ENCODE peak calls at places on chromosomes 16 and 17, in ten cellular contexts. O, S, A, E, P, B, V, C, H and N are unnamed samples. For H3K4me1, the result is how much of the 10 kb centered on the place peaks cover.

GRCh38 chr16:11461595-11461990 is 116.3 kb downstream of the RMI2 start:
- DNase-seq in S (no peak), V (no peak), A (no peak), C (no peak), H (no peak), B (no peak), O (no peak), E (no peak), P (no peak), N (no peak)

GRCh38 chr17:81329927-81330883 is 35.1 kb upstream of the SLC38A10 start:
- DNase-seq in H (peak), A (no peak), P (no peak), V (no peak), E (no peak), C (peak), O (no peak), S (peak), B (no peak), N (no peak)

GRCh38 chr17:9648521-9649110 is 3.3 kb downstream of the USP43 start:
- DNase-seq in H (no peak), V (no peak), P (no peak), S (peak), A (no peak), O (peak), C (no peak), E (no peak), B (peak), N (no peak)

GRCh38 chr17:77541995-77542394 is 401.2 kb downstream of the SEC14L1 start:
- DNase-seq in H (peak), A (no peak), V (no peak), C (no peak), B (no peak), P (no peak), S (peak), E (no peak), O (no peak), N (no peak)

GRCh38 chr16:84434800-84435199 is 66.5 kb downstream of the ATP2C2 start:
- DNase-seq in O (no peak), V (no peak), H (peak), A (no peak), P (no peak), E (no peak), C (peak), S (no peak), B (no peak), N (no peak)

GRCh38 chr16:75764154-75764768 is 38.0 kb upstream of the CPHXL start:
- DNase-seq in H (peak), B (no peak), S (peak), P (no peak), E (peak), V (no peak), A (peak), O (peak), C (peak), N (no peak)

GRCh38 chr17:41910701-41911391 is 7.9 kb downstream of the ACLY start:
- DNase-seq in A (no peak), O (no peak), S (no peak), H (no peak), C (no peak), E (no peak), V (no peak), B (no peak), P (no peak), N (no peak)

GRCh38 chr17:57097832-57098421 is 12.9 kb downstream of the AKAP1 start:
- DNase-seq in C (no peak), E (no peak), S (no peak), P (no peak), O (peak), B (no peak), V (no peak), H (no peak), A (no peak), N (no peak)

GRCh38 chr16:53099318-53100130 is 44.7 kb downstream of the CHD9 start:
- DNase-seq in A (peak), S (peak), V (peak), P (peak), H (peak), E (peak), O (peak), B (peak), C (peak), N (peak)

GRCh38 chr17:2084766-2085647 is 30.1 kb downstream of the HIC1 start:
- DNase-seq in V (peak), B (no peak), E (no peak), A (no peak), S (no peak), C (peak), H (peak), O (no peak), P (no peak), N (no peak)

GRCh38 chr16:27096375-27096774 is 29.6 kb downstream of the C16orf82 start:
- DNase-seq in S (no peak), O (no peak), C (no peak), H (no peak), E (no peak), A (no peak), P (no peak), B (peak), V (no peak), N (no peak)

GRCh38 chr17:28498652-28499365 is 7.3 kb upstream of the FOXN1 start:
- DNase-seq in A (no peak), V (no peak), C (no peak), P (no peak), B (no peak), O (no peak), H (no peak), E (no peak), S (no peak), N (no peak)

GRCh38 chr16:52597772-52598483 is 51.0 kb upstream of the TOX3 start:
- DNase-seq in E (no peak), P (no peak), B (no peak), V (no peak), O (peak), S (peak), C (no peak), A (no peak), H (no peak), N (no peak)

GRCh38 chr17:62085511-62086408 is 20.7 kb upstream of the MED13 start:
- DNase-seq in O (no peak), B (no peak), P (no peak), V (no peak), H (peak), A (no peak), E (no peak), C (peak), S (no peak), N (no peak)

GRCh38 chr17:28907052-28907438 is 4.2 kb upstream of the DHRS13 start:
- DNase-seq in S (no peak), O (no peak), V (no peak), A (no peak), H (no peak), C (no peak), P (no peak), B (no peak), E (no peak), N (no peak)

GRCh38 chr17:70644093-70644492 is 474.8 kb downstream of the KCNJ2 start:
- DNase-seq in C (no peak), V (no peak), E (no peak), O (no peak), S (no peak), B (no peak), A (no peak), P (no peak), H (no peak), N (no peak)

GRCh38 chr17:57099165-57099564 is 14.1 kb downstream of the AKAP1 start:
- DNase-seq in A (no peak), C (peak), O (no peak), P (no peak), S (no peak), H (no peak), B (no peak), V (no peak), E (no peak), N (no peak)

GRCh38 chr17:70171159-70171558 is 1.8 kb downstream of the KCNJ2 start:
- DNase-seq in S (no peak), H (no peak), A (no peak), P (no peak), E (no peak), V (no peak), C (no peak), B (no peak), O (no peak), N (no peak)

GRCh38 chr16:9647981-9648701 is 534.1 kb downstream of the GRIN2A start:
- DNase-seq in H (peak), S (peak), O (peak), V (no peak), B (no peak), A (no peak), E (no peak), P (no peak), C (peak), N (no peak)

GRCh38 chr17:78745407-78746088 is 36.5 kb downstream of the CYTH1 start:
- DNase-seq in H (peak), S (peak), O (peak), A (no peak), E (no peak), B (no peak), P (no peak), C (peak), V (no peak), N (no peak)
- H3K4me1 ChIP-seq in H (under half), S (under half), O (under half), A (under half), E (under half), B (half or more), P (half or more), C (under half), V (half or more), N (under half)

GRCh38 chr17:35082073-35082657 is 18.7 kb upstream of the RFFL start:
- DNase-seq in O (peak), E (peak), C (peak), S (no peak), V (no peak), A (no peak), P (no peak), H (no peak), B (no peak), N (no peak)
- H3K4me1 ChIP-seq in O (half or more), E (half or more), C (under half), S (under half), V (under half), A (under half), P (half or more), H (under half), B (under half), N (under half)

GRCh38 chr17:17256316-17256715 is 19.3 kb upstream of the FLCN start:
- DNase-seq in O (no peak), E (no peak), A (no peak), P (no peak), H (no peak), V (no peak), C (no peak), B (no peak), S (no peak), N (no peak)
- H3K4me1 ChIP-seq in O (under half), E (under half), A (under half), P (under half), H (under half), V (under half), C (under half), B (under half), S (under half), N (under half)

DNA sequence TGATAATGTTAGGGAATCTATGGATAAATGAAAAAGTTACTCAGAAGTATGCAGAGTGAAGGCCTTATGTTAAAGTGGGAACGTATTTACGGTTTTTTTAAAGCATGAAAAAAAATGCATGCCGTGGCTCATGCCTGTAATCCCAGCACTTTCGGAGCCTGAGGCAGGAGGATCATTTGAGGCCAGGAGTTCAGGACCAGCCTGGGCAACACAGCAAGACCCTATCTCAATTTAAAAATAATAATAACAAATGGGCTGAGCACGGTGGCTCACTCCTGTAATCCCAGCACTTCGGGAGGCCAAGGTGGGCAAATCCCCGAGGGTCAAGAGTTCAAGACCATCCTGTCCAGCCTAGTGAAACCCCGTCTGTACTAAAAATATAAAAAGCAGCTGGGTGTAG is 6.0 kb downstream of the POLR2A start:
- DNase-seq in A (no peak), E (no peak), P (no peak), V (no peak), O (no peak), B (no peak), C (no peak), S (no peak), H (no peak), N (no peak)
- H3K4me1 ChIP-seq in A (under half), E (under half), P (half or more), V (under half), O (under half), B (under half), C (under half), S (under half), H (under half), N (under half)

GRCh38 chr16:71853413-71853812 is 7.6 kb downstream of the ATXN1L start:
- DNase-seq in V (no peak), P (no peak), H (no peak), C (peak), B (no peak), S (no peak), O (no peak), E (no peak), A (no peak), N (no peak)

GRCh38 chr16:71852146-71852545 is 6.4 kb downstream of the ATXN1L start:
- DNase-seq in H (no peak), A (no peak), P (no peak), C (no peak), V (no peak), B (no peak), E (no peak), O (no peak), S (no peak), N (no peak)

GRCh38 chr16:71852561-71852960 is 6.8 kb downstream of the ATXN1L start:
- DNase-seq in H (no peak), C (no peak), P (no peak), S (no peak), E (no peak), O (no peak), V (no peak), B (no peak), A (no peak), N (no peak)

GRCh38 chr16:71855937-71856662 is 10.3 kb downstream of the ATXN1L start:
- DNase-seq in P (no peak), A (no peak), E (no peak), H (no peak), B (no peak), O (no peak), V (no peak), C (no peak), S (no peak), N (no peak)

GRCh38 chr16:71854369-71854948 is 8.7 kb downstream of the ATXN1L start:
- DNase-seq in C (no peak), P (no peak), O (no peak), A (no peak), B (no peak), E (no peak), S (no peak), H (no peak), V (no peak), N (no peak)
- H3K4me1 ChIP-seq in C (under half), P (under half), O (under half), A (under half), B (under half), E (under half), S (under half), H (under half), V (under half), N (under half)

DNA sequence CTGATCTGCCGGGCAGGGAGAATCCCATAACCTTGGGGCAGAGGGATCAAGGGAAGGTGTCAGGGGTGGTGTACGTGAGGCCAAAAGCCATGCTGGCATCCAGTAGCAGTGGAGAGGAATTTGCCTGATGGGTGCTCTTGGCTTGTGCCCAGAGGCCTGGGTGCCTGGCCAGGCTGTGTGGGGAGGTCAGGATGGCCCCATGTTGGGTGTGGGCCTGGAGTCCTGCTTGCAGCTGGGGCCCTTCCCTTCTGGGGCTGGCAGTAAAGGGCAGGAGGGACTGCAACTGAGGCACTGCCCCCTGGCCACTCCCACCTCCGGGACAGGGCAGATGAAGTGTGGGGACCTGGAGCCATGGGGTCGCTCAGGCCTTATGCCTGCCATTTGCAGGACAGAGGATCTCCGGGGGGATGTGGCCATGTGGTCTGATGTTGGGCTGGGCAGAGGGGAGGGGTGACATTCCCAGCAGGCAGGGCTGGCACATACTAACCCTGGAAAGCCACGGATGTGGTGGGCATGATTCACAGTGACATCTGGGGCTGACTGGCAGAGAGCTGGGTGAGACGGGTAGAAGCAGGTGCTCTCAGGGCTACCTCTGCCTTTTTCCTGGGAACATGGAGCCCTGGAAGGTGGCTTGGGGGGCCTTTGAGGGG is 3.5 kb downstream of the FMNL1 start:
- DNase-seq in S (no peak), V (no peak), E (no peak), P (no peak), A (no peak), O (no peak), B (no peak), H (no peak), C (no peak), N (no peak)
- H3K4me1 ChIP-seq in S (under half), V (under half), E (half or more), P (half or more), A (under half), O (under half), B (half or more), H (under half), C (under half), N (under half)

GRCh38 chr16:50679266-50679665 is 1.8 kb downstream of the SNX20 start:
- DNase-seq in V (no peak), C (no peak), E (no peak), O (no peak), P (no peak), A (no peak), B (no peak), H (no peak), S (no peak), N (no peak)

GRCh38 chr16:50680556-50680893 is 587 bp downstream of the SNX20 start:
- DNase-seq in C (no peak), A (no peak), V (no peak), P (no peak), B (no peak), E (no peak), O (no peak), H (no peak), S (no peak), N (no peak)

GRCh38 chr16:50679676-50680555 is 1.2 kb downstream of the SNX20 start:
- DNase-seq in H (no peak), B (no peak), C (no peak), V (no peak), S (no peak), A (no peak), P (no peak), O (no peak), E (no peak), N (no peak)

GRCh38 chr16:50683689-50684374 is 2.7 kb upstream of the SNX20 start:
- DNase-seq in S (no peak), B (no peak), H (no peak), E (no peak), O (no peak), P (peak), C (peak), A (no peak), V (no peak), N (no peak)

DNA sequence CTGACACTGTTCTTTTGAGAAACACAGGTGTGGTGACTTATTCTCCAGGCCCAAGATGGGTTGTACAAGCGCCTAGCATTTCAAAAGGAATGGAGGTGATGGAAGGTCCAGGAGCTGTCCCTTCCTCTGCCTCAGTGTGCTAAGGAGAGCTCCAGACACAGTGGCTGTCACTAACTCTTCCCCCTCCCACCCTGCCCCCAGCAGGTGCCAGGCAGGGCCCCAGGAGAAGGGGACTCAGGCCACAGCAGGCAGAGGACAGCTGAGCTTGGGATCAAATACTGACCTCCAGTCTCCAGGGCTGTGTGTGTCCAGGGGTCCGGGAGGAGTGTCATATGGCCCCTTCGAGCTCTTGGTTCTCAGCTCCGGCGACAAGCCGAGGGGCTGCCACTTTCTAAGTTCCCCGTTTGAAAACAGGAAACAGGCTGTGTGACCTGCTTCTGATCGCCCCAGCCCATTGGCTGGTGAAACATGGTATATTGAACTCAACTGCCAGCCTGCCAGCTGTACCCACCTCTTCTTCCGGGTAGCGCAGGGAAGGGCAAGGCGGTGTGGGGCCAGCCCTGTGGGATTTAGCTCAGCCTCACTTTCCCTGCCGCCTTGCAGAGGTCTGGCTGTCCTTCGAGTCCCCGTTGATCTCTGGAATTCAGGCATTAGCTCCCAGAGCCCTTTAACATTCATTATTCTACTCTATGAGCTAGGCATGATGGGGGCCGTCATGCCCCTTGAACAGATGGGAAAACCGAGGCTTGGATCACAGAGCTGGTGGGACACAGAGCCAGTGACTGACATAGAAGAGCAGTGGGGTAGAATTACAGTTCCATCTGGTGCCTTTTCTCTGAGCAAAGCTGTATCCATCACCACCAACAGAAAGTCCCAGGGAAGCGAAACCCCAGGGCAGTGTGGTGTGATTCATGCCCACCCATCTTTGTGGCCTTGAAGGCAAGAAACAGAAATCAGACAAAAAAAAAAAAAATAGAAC is at the start of gene SNX20:
- DNase-seq in P (peak), E (no peak), O (no peak), H (no peak), A (no peak), C (peak), S (no peak), B (no peak), V (no peak), N (no peak)
- H3K4me1 ChIP-seq in P (half or more), E (under half), O (under half), H (under half), A (under half), C (under half), S (under half), B (under half), V (under half), N (under half)

GRCh38 chr17:5668557-5669138 is 84.3 kb upstream of the NLRP1 start:
- DNase-seq in C (no peak), V (no peak), O (no peak), E (no peak), S (no peak), P (no peak), A (no peak), H (no peak), B (no peak), N (no peak)
- H3K4me1 ChIP-seq in C (under half), V (under half), O (under half), E (under half), S (under half), P (under half), A (under half), H (under half), B (under half), N (under half)

GRCh38 chr16:71778780-71779179 is 29.9 kb downstream of the AP1G1 start:
- DNase-seq in P (no peak), H (no peak), A (no peak), C (no peak), E (no peak), S (no peak), O (no peak), V (no peak), B (no peak), N (no peak)

GRCh38 chr16:71777329-71777728 is 31.3 kb downstream of the AP1G1 start:
- DNase-seq in P (no peak), B (no peak), A (no peak), V (no peak), H (no peak), E (no peak), O (no peak), S (no peak), C (no peak), N (no peak)

GRCh38 chr16:71780521-71781089 is 28.0 kb downstream of the AP1G1 start:
- DNase-seq in E (no peak), A (no peak), B (no peak), P (no peak), H (no peak), C (no peak), O (no peak), S (no peak), V (no peak), N (no peak)

GRCh38 chr16:71771571-71771970 is 37.1 kb downstream of the AP1G1 start:
- DNase-seq in E (no peak), S (no peak), O (no peak), H (no peak), P (no peak), A (no peak), C (no peak), B (no peak), V (no peak), N (no peak)

DNA sequence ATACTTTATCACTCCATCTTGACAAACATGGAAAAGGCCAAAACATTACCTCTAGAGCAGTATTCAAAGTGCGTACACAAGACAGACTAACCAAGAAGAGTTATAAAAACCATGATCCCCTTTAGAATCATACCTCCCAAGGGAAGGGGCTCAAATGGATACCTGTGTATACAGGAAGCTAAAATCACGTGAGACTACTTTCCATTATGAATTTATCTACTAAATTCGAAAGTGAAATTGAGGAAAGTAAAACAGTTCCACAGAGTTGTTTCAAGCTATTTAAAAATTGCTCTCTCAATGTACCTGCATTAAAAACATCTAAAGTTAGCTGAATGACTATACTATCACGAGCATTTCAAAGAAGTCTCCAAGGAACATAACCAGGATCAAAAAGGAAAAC is 32.7 kb downstream of the AP1G1 start:
- DNase-seq in H (no peak), P (no peak), B (no peak), V (no peak), A (no peak), C (no peak), S (no peak), E (no peak), O (no peak), N (no peak)
- H3K4me1 ChIP-seq in H (under half), P (under half), B (under half), V (under half), A (under half), C (under half), S (under half), E (under half), O (under half), N (under half)